ENCODE peak calls at places on chromosomes 5 and 9, in ten cellular contexts. One of them, this sample, is unnamed. For H3K4me1 and H3K36me3, the result is how much of the 10 kb centered on the place peaks cover.

GRCh38 chr5:41193462-41194166 is 19.7 kb downstream of the C6 start:
- DNase-seq in tibial artery: peak
- DNase-seq in effector memory CD4-positive, alpha-beta T cell: no peak
- DNase-seq in vagina: no peak
- DNase-seq in Peyer's patch: peak
- DNase-seq in thyroid gland: peak
- DNase-seq in neural progenitor cell: no peak
- DNase-seq in body of pancreas: peak
- DNase-seq in naive thymus-derived CD4-positive, alpha-beta T cell: no peak
- DNase-seq in uterus: peak
- DNase-seq in this sample: peak

GRCh38 chr5:139904566-139905400 is 109.2 kb downstream of the PSD2 start:
- DNase-seq in tibial artery: peak
- DNase-seq in effector memory CD4-positive, alpha-beta T cell: no peak
- DNase-seq in vagina: no peak
- DNase-seq in Peyer's patch: peak
- DNase-seq in thyroid gland: no peak
- DNase-seq in neural progenitor cell: peak
- DNase-seq in body of pancreas: no peak
- DNase-seq in naive thymus-derived CD4-positive, alpha-beta T cell: no peak
- DNase-seq in uterus: no peak
- DNase-seq in this sample: no peak

GRCh38 chr9:92378825-92379535 is 25.4 kb downstream of the OGN start:
- DNase-seq in tibial artery: no peak
- DNase-seq in effector memory CD4-positive, alpha-beta T cell: no peak
- DNase-seq in vagina: no peak
- DNase-seq in Peyer's patch: no peak
- DNase-seq in thyroid gland: no peak
- DNase-seq in neural progenitor cell: peak
- DNase-seq in body of pancreas: no peak
- DNase-seq in naive thymus-derived CD4-positive, alpha-beta T cell: no peak
- DNase-seq in uterus: no peak
- DNase-seq in this sample: no peak

GRCh38 chr9:131405858-131406566 is 12.1 kb downstream of the PRRC2B start:
- DNase-seq in tibial artery: no peak
- DNase-seq in effector memory CD4-positive, alpha-beta T cell: no peak
- DNase-seq in vagina: no peak
- DNase-seq in Peyer's patch: no peak
- DNase-seq in thyroid gland: no peak
- DNase-seq in neural progenitor cell: no peak
- DNase-seq in body of pancreas: no peak
- DNase-seq in naive thymus-derived CD4-positive, alpha-beta T cell: peak
- DNase-seq in uterus: no peak
- DNase-seq in this sample: no peak

GRCh38 chr5:102901821-102902448 is 146.8 kb downstream of the PAM start:
- DNase-seq in tibial artery: no peak
- DNase-seq in effector memory CD4-positive, alpha-beta T cell: no peak
- DNase-seq in vagina: no peak
- DNase-seq in Peyer's patch: no peak
- DNase-seq in thyroid gland: no peak
- DNase-seq in neural progenitor cell: no peak
- DNase-seq in body of pancreas: no peak
- DNase-seq in naive thymus-derived CD4-positive, alpha-beta T cell: no peak
- DNase-seq in uterus: no peak
- DNase-seq in this sample: no peak

GRCh38 chr9:137305788-137306545 is 3.9 kb upstream of the NRARP start:
- DNase-seq in tibial artery: no peak
- DNase-seq in effector memory CD4-positive, alpha-beta T cell: no peak
- DNase-seq in vagina: no peak
- DNase-seq in Peyer's patch: peak
- DNase-seq in thyroid gland: no peak
- DNase-seq in neural progenitor cell: peak
- DNase-seq in body of pancreas: peak
- DNase-seq in naive thymus-derived CD4-positive, alpha-beta T cell: no peak
- DNase-seq in uterus: peak
- DNase-seq in this sample: no peak

GRCh38 chr5:146828385-146828784 is 50.2 kb downstream of the PPP2R2B start:
- DNase-seq in tibial artery: no peak
- DNase-seq in effector memory CD4-positive, alpha-beta T cell: no peak
- DNase-seq in vagina: no peak
- DNase-seq in Peyer's patch: no peak
- DNase-seq in thyroid gland: no peak
- DNase-seq in neural progenitor cell: no peak
- DNase-seq in body of pancreas: no peak
- DNase-seq in naive thymus-derived CD4-positive, alpha-beta T cell: no peak
- DNase-seq in uterus: no peak
- DNase-seq in this sample: no peak

GRCh38 chr5:139642891-139643871 is 5.0 kb upstream of the CXXC5 start:
- DNase-seq in tibial artery: peak
- DNase-seq in effector memory CD4-positive, alpha-beta T cell: no peak
- DNase-seq in vagina: no peak
- DNase-seq in Peyer's patch: peak
- DNase-seq in thyroid gland: peak
- DNase-seq in neural progenitor cell: no peak
- DNase-seq in body of pancreas: peak
- DNase-seq in naive thymus-derived CD4-positive, alpha-beta T cell: no peak
- DNase-seq in uterus: no peak
- DNase-seq in this sample: no peak

GRCh38 chr9:72228282-72228681 is 79.0 kb downstream of the GDA start:
- DNase-seq in tibial artery: no peak
- DNase-seq in effector memory CD4-positive, alpha-beta T cell: no peak
- DNase-seq in vagina: no peak
- DNase-seq in Peyer's patch: peak
- DNase-seq in thyroid gland: no peak
- DNase-seq in neural progenitor cell: no peak
- DNase-seq in body of pancreas: no peak
- DNase-seq in naive thymus-derived CD4-positive, alpha-beta T cell: no peak
- DNase-seq in uterus: no peak
- DNase-seq in this sample: no peak

DNA sequence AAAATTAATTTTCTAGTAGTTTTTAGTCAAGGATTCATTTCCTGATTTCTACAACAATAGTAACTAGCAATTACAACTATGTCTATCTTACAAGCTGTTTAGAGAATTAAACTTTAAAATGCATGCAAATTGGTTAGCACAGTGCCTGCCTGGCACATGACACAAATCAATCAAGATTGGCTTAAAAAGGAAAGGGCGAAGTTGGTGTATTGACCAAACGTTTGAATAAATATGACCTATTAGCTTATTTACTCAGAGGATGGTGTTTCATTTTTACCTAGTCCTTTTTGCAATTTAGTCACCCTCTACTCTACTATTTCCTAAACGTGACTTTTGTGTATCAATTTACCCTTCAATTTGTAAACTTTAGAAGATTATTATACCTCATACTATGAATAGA is 83.5 kb downstream of the GDA start:
- DNase-seq in tibial artery: no peak
- DNase-seq in effector memory CD4-positive, alpha-beta T cell: no peak
- DNase-seq in vagina: no peak
- DNase-seq in Peyer's patch: no peak
- DNase-seq in thyroid gland: no peak
- DNase-seq in neural progenitor cell: no peak
- DNase-seq in body of pancreas: no peak
- DNase-seq in naive thymus-derived CD4-positive, alpha-beta T cell: no peak
- DNase-seq in uterus: no peak
- DNase-seq in this sample: no peak
- H3K4me1 ChIP-seq in tibial artery: under half
- H3K4me1 ChIP-seq in effector memory CD4-positive, alpha-beta T cell: under half
- H3K4me1 ChIP-seq in vagina: under half
- H3K4me1 ChIP-seq in Peyer's patch: under half
- H3K4me1 ChIP-seq in thyroid gland: under half
- H3K4me1 ChIP-seq in neural progenitor cell: under half
- H3K4me1 ChIP-seq in body of pancreas: under half
- H3K4me1 ChIP-seq in naive thymus-derived CD4-positive, alpha-beta T cell: under half
- H3K4me1 ChIP-seq in uterus: under half
- H3K4me1 ChIP-seq in this sample: under half

GRCh38 chr5:157371655-157372471 is 88.2 kb upstream of the NIPAL4 start:
- DNase-seq in tibial artery: no peak
- DNase-seq in effector memory CD4-positive, alpha-beta T cell: no peak
- DNase-seq in vagina: no peak
- DNase-seq in Peyer's patch: no peak
- DNase-seq in thyroid gland: no peak
- DNase-seq in neural progenitor cell: no peak
- DNase-seq in body of pancreas: no peak
- DNase-seq in naive thymus-derived CD4-positive, alpha-beta T cell: no peak
- DNase-seq in uterus: no peak
- DNase-seq in this sample: no peak

GRCh38 chr5:157369507-157369906 is 90.5 kb upstream of the NIPAL4 start:
- DNase-seq in tibial artery: no peak
- DNase-seq in effector memory CD4-positive, alpha-beta T cell: no peak
- DNase-seq in vagina: no peak
- DNase-seq in Peyer's patch: no peak
- DNase-seq in thyroid gland: peak
- DNase-seq in neural progenitor cell: no peak
- DNase-seq in body of pancreas: no peak
- DNase-seq in naive thymus-derived CD4-positive, alpha-beta T cell: no peak
- DNase-seq in uterus: no peak
- DNase-seq in this sample: no peak

GRCh38 chr5:157366741-157367684 is 93.0 kb upstream of the NIPAL4 start:
- DNase-seq in tibial artery: no peak
- DNase-seq in effector memory CD4-positive, alpha-beta T cell: no peak
- DNase-seq in vagina: no peak
- DNase-seq in Peyer's patch: no peak
- DNase-seq in thyroid gland: peak
- DNase-seq in neural progenitor cell: peak
- DNase-seq in body of pancreas: no peak
- DNase-seq in naive thymus-derived CD4-positive, alpha-beta T cell: no peak
- DNase-seq in uterus: no peak
- DNase-seq in this sample: no peak

GRCh38 chr5:157372472-157372822 is 87.6 kb upstream of the NIPAL4 start:
- DNase-seq in tibial artery: no peak
- DNase-seq in effector memory CD4-positive, alpha-beta T cell: no peak
- DNase-seq in vagina: no peak
- DNase-seq in Peyer's patch: no peak
- DNase-seq in thyroid gland: no peak
- DNase-seq in neural progenitor cell: no peak
- DNase-seq in body of pancreas: no peak
- DNase-seq in naive thymus-derived CD4-positive, alpha-beta T cell: no peak
- DNase-seq in uterus: no peak
- DNase-seq in this sample: no peak

DNA sequence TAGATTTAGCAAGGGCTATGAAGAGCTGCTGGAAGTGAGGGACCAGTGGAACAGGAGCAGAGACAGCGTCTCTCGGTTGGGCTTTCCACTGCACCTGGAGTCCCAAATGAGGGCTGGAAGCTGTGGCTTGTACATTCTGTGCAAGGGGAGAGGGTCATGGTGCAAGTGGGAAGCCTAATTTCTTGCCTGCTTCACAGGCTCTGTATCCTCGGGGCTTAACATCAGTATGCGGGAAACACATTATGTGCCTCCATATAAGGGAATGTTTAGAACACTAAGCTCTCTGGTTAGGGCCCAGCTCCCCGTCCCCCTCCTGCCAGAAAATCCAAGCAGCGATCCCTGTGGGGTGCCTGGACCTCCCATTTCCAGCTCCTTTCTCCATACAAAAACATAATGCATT is 89.0 kb upstream of the NIPAL4 start:
- DNase-seq in tibial artery: no peak
- DNase-seq in effector memory CD4-positive, alpha-beta T cell: no peak
- DNase-seq in vagina: no peak
- DNase-seq in Peyer's patch: no peak
- DNase-seq in thyroid gland: no peak
- DNase-seq in neural progenitor cell: peak
- DNase-seq in body of pancreas: no peak
- DNase-seq in naive thymus-derived CD4-positive, alpha-beta T cell: no peak
- DNase-seq in uterus: no peak
- DNase-seq in this sample: no peak
- H3K27ac ChIP-seq in tibial artery: peak
- H3K27ac ChIP-seq in effector memory CD4-positive, alpha-beta T cell: no peak
- H3K27ac ChIP-seq in vagina: peak
- H3K27ac ChIP-seq in Peyer's patch: no peak
- H3K27ac ChIP-seq in thyroid gland: no peak
- H3K27ac ChIP-seq in neural progenitor cell: peak
- H3K27ac ChIP-seq in body of pancreas: no peak
- H3K27ac ChIP-seq in naive thymus-derived CD4-positive, alpha-beta T cell: no peak
- H3K27ac ChIP-seq in uterus: peak
- H3K27ac ChIP-seq in this sample: no peak

GRCh38 chr5:171785517-171785916 is at the start of gene SMIM23:
- DNase-seq in tibial artery: no peak
- DNase-seq in effector memory CD4-positive, alpha-beta T cell: no peak
- DNase-seq in vagina: no peak
- DNase-seq in Peyer's patch: no peak
- DNase-seq in thyroid gland: no peak
- DNase-seq in neural progenitor cell: no peak
- DNase-seq in body of pancreas: no peak
- DNase-seq in naive thymus-derived CD4-positive, alpha-beta T cell: no peak
- DNase-seq in uterus: no peak
- DNase-seq in this sample: no peak

GRCh38 chr5:171794470-171794869 is 8.9 kb downstream of the SMIM23 start:
- DNase-seq in tibial artery: no peak
- DNase-seq in effector memory CD4-positive, alpha-beta T cell: no peak
- DNase-seq in vagina: no peak
- DNase-seq in Peyer's patch: no peak
- DNase-seq in thyroid gland: no peak
- DNase-seq in neural progenitor cell: no peak
- DNase-seq in body of pancreas: no peak
- DNase-seq in naive thymus-derived CD4-positive, alpha-beta T cell: no peak
- DNase-seq in uterus: no peak
- DNase-seq in this sample: no peak

GRCh38 chr5:171790408-171790807 is 4.8 kb downstream of the SMIM23 start:
- DNase-seq in tibial artery: no peak
- DNase-seq in effector memory CD4-positive, alpha-beta T cell: no peak
- DNase-seq in vagina: no peak
- DNase-seq in Peyer's patch: no peak
- DNase-seq in thyroid gland: no peak
- DNase-seq in neural progenitor cell: no peak
- DNase-seq in body of pancreas: no peak
- DNase-seq in naive thymus-derived CD4-positive, alpha-beta T cell: no peak
- DNase-seq in uterus: no peak
- DNase-seq in this sample: no peak

GRCh38 chr5:171789353-171789752 is 3.7 kb downstream of the SMIM23 start:
- DNase-seq in tibial artery: no peak
- DNase-seq in effector memory CD4-positive, alpha-beta T cell: no peak
- DNase-seq in vagina: no peak
- DNase-seq in Peyer's patch: no peak
- DNase-seq in thyroid gland: no peak
- DNase-seq in neural progenitor cell: no peak
- DNase-seq in body of pancreas: no peak
- DNase-seq in naive thymus-derived CD4-positive, alpha-beta T cell: no peak
- DNase-seq in uterus: no peak
- DNase-seq in this sample: no peak
- H3K36me3 ChIP-seq in tibial artery: under half
- H3K36me3 ChIP-seq in effector memory CD4-positive, alpha-beta T cell: under half
- H3K36me3 ChIP-seq in vagina: under half
- H3K36me3 ChIP-seq in Peyer's patch: under half
- H3K36me3 ChIP-seq in thyroid gland: under half
- H3K36me3 ChIP-seq in neural progenitor cell: under half
- H3K36me3 ChIP-seq in body of pancreas: under half
- H3K36me3 ChIP-seq in naive thymus-derived CD4-positive, alpha-beta T cell: under half
- H3K36me3 ChIP-seq in uterus: under half
- H3K36me3 ChIP-seq in this sample: under half

DNA sequence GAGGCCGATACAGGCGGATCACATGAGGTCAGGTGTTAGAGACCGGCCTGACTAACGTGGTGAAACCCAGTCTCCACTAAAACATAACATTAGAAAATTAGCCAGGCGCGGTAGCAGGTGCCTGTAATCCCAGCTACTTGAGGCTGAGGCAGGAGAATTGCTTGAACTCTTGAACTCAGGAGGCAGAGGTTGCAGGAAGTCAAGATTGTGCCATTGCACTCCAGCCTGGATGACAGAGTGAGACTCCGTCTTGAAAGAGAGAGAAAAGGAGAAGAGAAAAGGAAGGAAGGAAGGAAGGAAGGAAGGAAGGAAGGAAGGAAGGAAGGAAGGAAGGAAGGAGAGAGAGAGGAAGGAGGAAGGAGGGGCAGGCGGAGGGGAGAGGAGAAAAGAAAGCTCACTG is 45.0 kb downstream of the MYO10 start:
- DNase-seq in tibial artery: no peak
- DNase-seq in effector memory CD4-positive, alpha-beta T cell: no peak
- DNase-seq in vagina: no peak
- DNase-seq in Peyer's patch: peak
- DNase-seq in thyroid gland: peak
- DNase-seq in neural progenitor cell: no peak
- DNase-seq in body of pancreas: no peak
- DNase-seq in naive thymus-derived CD4-positive, alpha-beta T cell: no peak
- DNase-seq in uterus: no peak
- DNase-seq in this sample: no peak
- H3K4me1 ChIP-seq in tibial artery: under half
- H3K4me1 ChIP-seq in effector memory CD4-positive, alpha-beta T cell: under half
- H3K4me1 ChIP-seq in vagina: under half
- H3K4me1 ChIP-seq in Peyer's patch: half or more
- H3K4me1 ChIP-seq in thyroid gland: half or more
- H3K4me1 ChIP-seq in neural progenitor cell: under half
- H3K4me1 ChIP-seq in body of pancreas: half or more
- H3K4me1 ChIP-seq in naive thymus-derived CD4-positive, alpha-beta T cell: under half
- H3K4me1 ChIP-seq in uterus: under half
- H3K4me1 ChIP-seq in this sample: under half